ENCODE peak calls at places on chromosomes 3 and 15, in six cellular contexts. O is neuronal stem cell, W is endothelial cell, U is heart left ventricle, T is NB4, H is kidney. S is an unnamed sample.
A peak's percentile ranks its signal among the peaks of the same experiment; 100 is the strongest.

GRCh38 chr15:52018244-52018643 is 775 bp upstream of the MAPK6 start:
- DNase-seq in O (no peak), W (no peak), U (no peak), T (no peak), H (no peak), S (no peak)

GRCh38 chr3:71701251-71701650 is 24.0 kb downstream of the EIF4E3 start:
- DNase-seq in O (no peak), W (no peak), U (no peak), T (no peak), H (no peak), S (no peak)

GRCh38 chr15:72584006-72584405 is 70.5 kb upstream of the GOLGA6B start:
- DNase-seq in O (peak; percentile 26), W (no peak), U (no peak), T (no peak), H (no peak), S (no peak)

GRCh38 chr3:193446975-193447602 is 68.5 kb upstream of the ATP13A5 start:
- DNase-seq in O (no peak), W (no peak), U (no peak), T (peak; percentile 6), H (no peak), S (peak; percentile 89)

GRCh38 chr3:48130321-48130881 is 57.8 kb downstream of the CDC25A start:
- DNase-seq in O (no peak), W (no peak), U (peak; percentile 91), T (no peak), H (peak; percentile 96), S (no peak)

GRCh38 chr3:25469609-25470008 is 41.5 kb downstream of the RARB start:
- DNase-seq in O (no peak), W (no peak), U (peak; percentile 48), T (no peak), H (no peak), S (no peak)

GRCh38 chr3:54670269-54671000 is 257.4 kb downstream of the LRTM1 start:
- DNase-seq in O (no peak), W (no peak), U (no peak), T (no peak), H (no peak), S (no peak)

GRCh38 chr3:44476181-44476599 is 1.3 kb downstream of the ZNF445 start:
- DNase-seq in O (no peak), W (no peak), U (no peak), T (peak; percentile 47), H (no peak), S (peak; percentile 25)

GRCh38 chr3:32586361-32586760 is 15.7 kb upstream of the DYNC1LI1 start:
- DNase-seq in O (no peak), W (no peak), U (no peak), T (no peak), H (no peak), S (peak; percentile 31)

GRCh38 chr15:74403981-74404563 is 29.7 kb downstream of the SEMA7A start:
- DNase-seq in O (no peak), W (no peak), U (no peak), T (peak; percentile 97), H (no peak), S (peak; percentile 84)

GRCh38 chr3:194208701-194209100 is 72.8 kb downstream of the HES1 start:
- DNase-seq in O (no peak), W (no peak), U (no peak), T (no peak), H (no peak), S (no peak)

GRCh38 chr15:23422099-23422945 is 24.7 kb downstream of the GOLGA6L2 start:
- DNase-seq in O (no peak), W (no peak), U (no peak), T (no peak), H (peak; percentile 41), S (no peak)

GRCh38 chr3:52670621-52671521 is 14.8 kb downstream of the PBRM1 start:
- DNase-seq in O (no peak), W (no peak), U (no peak), T (peak; percentile 97), H (no peak), S (peak; percentile 98)

GRCh38 chr3:4720316-4721075 is 227.3 kb downstream of the ITPR1 start:
- DNase-seq in O (no peak), W (peak; percentile 16), U (peak; percentile 82), T (peak; percentile 65), H (peak; percentile 74), S (peak; percentile 17)

GRCh38 chr3:126406389-126407296 is 11.9 kb downstream of the CFAP100 start:
- DNase-seq in O (no peak), W (no peak), U (no peak), T (no peak), H (no peak), S (no peak)

GRCh38 chr3:101310580-101311375 is 9.6 kb downstream of the IMPG2 start:
- DNase-seq in O (no peak), W (no peak), U (no peak), T (no peak), H (no peak), S (no peak)

GRCh38 chr15:77656294-77656693 is 23.6 kb upstream of the LINGO1 start:
- DNase-seq in O (no peak), W (no peak), U (no peak), T (peak; percentile 47), H (no peak), S (peak; percentile 52)

GRCh38 chr15:65787260-65787659 is 4.8 kb downstream of the DENND4A start:
- DNase-seq in O (no peak), W (no peak), U (no peak), T (no peak), H (no peak), S (no peak)

GRCh38 chr15:65421360-65422215 is 1.2 kb downstream of the IGDCC4 start:
- DNase-seq in O (peak; percentile 97), W (peak; percentile 47), U (peak; percentile 62), T (peak; percentile 93), H (no peak), S (no peak)

GRCh38 chr15:66497502-66498455 is at the start of gene SNAPC5:
- DNase-seq in O (peak; percentile 93), W (peak; percentile 99), U (peak; percentile 98), T (peak; percentile 98), H (peak; percentile 98), S (peak; percentile 93)

GRCh38 chr3:140822381-140823047 is 119.1 kb upstream of the SLC25A36 start:
- DNase-seq in O (no peak), W (no peak), U (no peak), T (peak; percentile 4), H (no peak), S (no peak)

GRCh38 chr3:23654571-23654970 is 151.2 kb upstream of the UBE2E1 start:
- DNase-seq in O (no peak), W (no peak), U (no peak), T (no peak), H (no peak), S (no peak)

GRCh38 chr15:74133703-74134386 is 3.5 kb downstream of the ISLR2 start:
- DNase-seq in O (no peak), W (no peak), U (no peak), T (no peak), H (peak; percentile 73), S (no peak)

GRCh38 chr3:177842302-177842701 is 645.0 kb upstream of the TBL1XR1 start:
- DNase-seq in O (no peak), W (no peak), U (no peak), T (no peak), H (no peak), S (no peak)